ENCODE peak calls at places on chromosomes 12 and 14, in four cellular contexts. One of them, this sample, is unnamed.

GRCh38 chr12:111482464-111482863 is 76.7 kb downstream of the SH2B3 start:
- DNase-seq in fibroblast of pulmonary artery: no peak
- DNase-seq in psoas muscle: no peak
- DNase-seq in neural progenitor cell: no peak
- DNase-seq in this sample: no peak

GRCh38 chr14:100900837-100901390 is 2.6 kb downstream of the RTL1 start:
- DNase-seq in fibroblast of pulmonary artery: peak; percentile 8
- DNase-seq in psoas muscle: no peak
- DNase-seq in neural progenitor cell: peak; percentile 87
- DNase-seq in this sample: no peak

GRCh38 chr14:100610511-100611217 is 23.4 kb upstream of the BEGAIN start:
- DNase-seq in fibroblast of pulmonary artery: no peak
- DNase-seq in psoas muscle: no peak
- DNase-seq in neural progenitor cell: no peak
- DNase-seq in this sample: peak; percentile 29

GRCh38 chr14:42523656-42524055 is 917.0 kb downstream of the LRFN5 start:
- DNase-seq in fibroblast of pulmonary artery: no peak
- DNase-seq in psoas muscle: no peak
- DNase-seq in neural progenitor cell: no peak
- DNase-seq in this sample: no peak

GRCh38 chr14:67918838-67919237 is 99.3 kb downstream of the RAD51B start:
- DNase-seq in fibroblast of pulmonary artery: no peak
- DNase-seq in psoas muscle: no peak
- DNase-seq in neural progenitor cell: no peak
- DNase-seq in this sample: no peak

GRCh38 chr12:120984351-120984898 is 6.1 kb downstream of the HNF1A start:
- DNase-seq in fibroblast of pulmonary artery: no peak
- DNase-seq in psoas muscle: no peak
- DNase-seq in neural progenitor cell: no peak
- DNase-seq in this sample: no peak

GRCh38 chr12:24919346-24920001 is 29.4 kb downstream of the BCAT1 start:
- DNase-seq in fibroblast of pulmonary artery: no peak
- DNase-seq in psoas muscle: no peak
- DNase-seq in neural progenitor cell: no peak
- DNase-seq in this sample: no peak

GRCh38 chr12:50845021-50845647 is 2.4 kb downstream of the TMPRSS12 start:
- DNase-seq in fibroblast of pulmonary artery: no peak
- DNase-seq in psoas muscle: no peak
- DNase-seq in neural progenitor cell: no peak
- DNase-seq in this sample: peak; percentile 39

GRCh38 chr12:54750-55535 is 11.6 kb upstream of the IQSEC3 start:
- DNase-seq in fibroblast of pulmonary artery: no peak
- DNase-seq in psoas muscle: no peak
- DNase-seq in neural progenitor cell: no peak
- DNase-seq in this sample: no peak

GRCh38 chr12:69688496-69689427 is 10.3 kb downstream of the BEST3 start:
- DNase-seq in fibroblast of pulmonary artery: peak; percentile 90
- DNase-seq in psoas muscle: peak; percentile 94
- DNase-seq in neural progenitor cell: peak; percentile 68
- DNase-seq in this sample: peak; percentile 94

GRCh38 chr12:45660330-45660729 is 69.2 kb upstream of the ARID2 start:
- DNase-seq in fibroblast of pulmonary artery: peak; percentile 77
- DNase-seq in psoas muscle: no peak
- DNase-seq in neural progenitor cell: no peak
- DNase-seq in this sample: peak; percentile 87

GRCh38 chr14:22887260-22887989 is 4.4 kb downstream of the REM2 start:
- DNase-seq in fibroblast of pulmonary artery: peak; percentile 89
- DNase-seq in psoas muscle: no peak
- DNase-seq in neural progenitor cell: peak; percentile 89
- DNase-seq in this sample: peak; percentile 91

GRCh38 chr14:101457177-101457935 is 103.9 kb upstream of the DIO3 start:
- DNase-seq in fibroblast of pulmonary artery: no peak
- DNase-seq in psoas muscle: no peak
- DNase-seq in neural progenitor cell: peak; percentile 72
- DNase-seq in this sample: no peak

GRCh38 chr12:66514581-66514980 is 164.3 kb downstream of the GRIP1 start:
- DNase-seq in fibroblast of pulmonary artery: peak; percentile 32
- DNase-seq in psoas muscle: no peak
- DNase-seq in neural progenitor cell: no peak
- DNase-seq in this sample: peak; percentile 81

GRCh38 chr14:99551034-99551922 is 52.7 kb downstream of the CCDC85C start:
- DNase-seq in fibroblast of pulmonary artery: no peak
- DNase-seq in psoas muscle: no peak
- DNase-seq in neural progenitor cell: no peak
- DNase-seq in this sample: no peak

GRCh38 chr14:95770777-95771176 is 56.9 kb upstream of the TCL1A start:
- DNase-seq in fibroblast of pulmonary artery: no peak
- DNase-seq in psoas muscle: no peak
- DNase-seq in neural progenitor cell: no peak
- DNase-seq in this sample: no peak

GRCh38 chr12:10136637-10137205 is 6.7 kb upstream of the CLEC7A start:
- DNase-seq in fibroblast of pulmonary artery: no peak
- DNase-seq in psoas muscle: no peak
- DNase-seq in neural progenitor cell: no peak
- DNase-seq in this sample: no peak

GRCh38 chr14:100653409-100653808 is 66.2 kb upstream of the BEGAIN start:
- DNase-seq in fibroblast of pulmonary artery: no peak
- DNase-seq in psoas muscle: no peak
- DNase-seq in neural progenitor cell: peak; percentile 40
- DNase-seq in this sample: no peak

GRCh38 chr12:93116632-93117031 is 187.5 kb upstream of the EEA1 start:
- DNase-seq in fibroblast of pulmonary artery: no peak
- DNase-seq in psoas muscle: no peak
- DNase-seq in neural progenitor cell: no peak
- DNase-seq in this sample: no peak

GRCh38 chr14:89388853-89389252 is 28.2 kb downstream of the FOXN3 start:
- DNase-seq in fibroblast of pulmonary artery: peak; percentile 48
- DNase-seq in psoas muscle: no peak
- DNase-seq in neural progenitor cell: peak; percentile 30
- DNase-seq in this sample: no peak

GRCh38 chr12:47360771-47361388 is 281.1 kb upstream of the AMIGO2 start:
- DNase-seq in fibroblast of pulmonary artery: peak; percentile 31
- DNase-seq in psoas muscle: no peak
- DNase-seq in neural progenitor cell: no peak
- DNase-seq in this sample: no peak

GRCh38 chr12:54131641-54132280 is 57.0 kb downstream of the SMUG1 start:
- DNase-seq in fibroblast of pulmonary artery: no peak
- DNase-seq in psoas muscle: no peak
- DNase-seq in neural progenitor cell: no peak
- DNase-seq in this sample: no peak

DNA sequence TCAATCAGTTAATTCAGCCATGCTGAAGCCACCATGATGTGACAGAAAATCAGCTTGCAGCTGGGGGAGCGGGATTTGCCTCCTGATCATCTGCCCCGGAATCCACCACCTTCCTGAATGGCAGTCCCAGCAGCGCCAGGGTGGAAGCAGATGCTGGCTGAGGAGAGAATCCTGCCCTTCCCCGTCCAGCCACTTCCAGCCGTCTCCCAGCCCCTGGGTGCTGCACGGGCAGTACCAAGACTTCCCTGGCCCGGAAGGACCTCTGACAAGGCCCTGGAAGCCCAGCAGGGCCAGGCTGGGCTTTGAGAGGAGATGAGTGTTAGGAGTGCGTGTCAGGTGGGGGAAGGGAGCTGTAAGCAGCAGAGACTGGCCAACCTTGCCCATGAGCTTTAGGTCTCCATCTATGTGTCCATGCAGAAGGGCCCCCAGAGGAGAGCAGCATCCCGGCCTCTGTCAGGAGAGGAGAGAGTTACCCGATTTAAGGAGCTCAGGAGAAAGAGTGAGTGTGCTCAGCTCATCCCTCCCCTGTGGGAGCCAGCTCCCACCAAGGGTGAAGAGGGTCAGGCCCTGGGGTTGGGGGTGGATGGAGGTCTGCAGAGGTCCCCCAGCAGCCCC is 69.3 kb downstream of the EID3 start:
- DNase-seq in fibroblast of pulmonary artery: no peak
- DNase-seq in psoas muscle: no peak
- DNase-seq in neural progenitor cell: no peak
- DNase-seq in this sample: no peak
- H3K4me3 ChIP-seq in fibroblast of pulmonary artery: no peak overlapping the region
- H3K4me3 ChIP-seq in psoas muscle: no peak overlapping the region
- H3K4me3 ChIP-seq in neural progenitor cell: no peak overlapping the region
- H3K4me3 ChIP-seq in this sample: no peak overlapping the region

GRCh38 chr14:71320734-71321555 is 413.7 kb downstream of the PCNX1 start:
- DNase-seq in fibroblast of pulmonary artery: peak; percentile 67
- DNase-seq in psoas muscle: peak; percentile 72
- DNase-seq in neural progenitor cell: peak; percentile 87
- DNase-seq in this sample: peak; percentile 17

GRCh38 chr14:71320107-71320733 is 413.0 kb downstream of the PCNX1 start:
- DNase-seq in fibroblast of pulmonary artery: peak; percentile 99
- DNase-seq in psoas muscle: peak; percentile 98
- DNase-seq in neural progenitor cell: peak; percentile 99
- DNase-seq in this sample: peak; percentile 90

GRCh38 chr14:71324767-71325272 is 417.6 kb downstream of the PCNX1 start:
- DNase-seq in fibroblast of pulmonary artery: peak; percentile 72
- DNase-seq in psoas muscle: no peak
- DNase-seq in neural progenitor cell: peak; percentile 20
- DNase-seq in this sample: peak; percentile 80

GRCh38 chr14:71321556-71322315 is 414.5 kb downstream of the PCNX1 start:
- DNase-seq in fibroblast of pulmonary artery: peak; percentile 79
- DNase-seq in psoas muscle: no peak
- DNase-seq in neural progenitor cell: peak; percentile 69
- DNase-seq in this sample: peak; percentile 92

GRCh38 chr14:71322660-71323250 is 415.5 kb downstream of the PCNX1 start:
- DNase-seq in fibroblast of pulmonary artery: peak; percentile 79
- DNase-seq in psoas muscle: no peak
- DNase-seq in neural progenitor cell: peak; percentile 15
- DNase-seq in this sample: peak; percentile 63
- TF ChIP-seq CTCF in fibroblast of pulmonary artery: peak; percentile 73
- TF ChIP-seq CTCF in psoas muscle: peak; percentile 25
- TF ChIP-seq CTCF in neural progenitor cell: peak; percentile 11
- TF ChIP-seq CTCF in this sample: peak; percentile 54

GRCh38 chr12:123268850-123269249 is 2.8 kb downstream of the CDK2AP1 start:
- DNase-seq in fibroblast of pulmonary artery: no peak
- DNase-seq in psoas muscle: no peak
- DNase-seq in neural progenitor cell: no peak
- DNase-seq in this sample: no peak
- H3K4me3 ChIP-seq in fibroblast of pulmonary artery: peak overlapping the region; percentile 80
- H3K4me3 ChIP-seq in psoas muscle: peak overlapping the region; percentile 62
- H3K4me3 ChIP-seq in neural progenitor cell: peak overlapping the region; percentile 88
- H3K4me3 ChIP-seq in this sample: no peak overlapping the region

DNA sequence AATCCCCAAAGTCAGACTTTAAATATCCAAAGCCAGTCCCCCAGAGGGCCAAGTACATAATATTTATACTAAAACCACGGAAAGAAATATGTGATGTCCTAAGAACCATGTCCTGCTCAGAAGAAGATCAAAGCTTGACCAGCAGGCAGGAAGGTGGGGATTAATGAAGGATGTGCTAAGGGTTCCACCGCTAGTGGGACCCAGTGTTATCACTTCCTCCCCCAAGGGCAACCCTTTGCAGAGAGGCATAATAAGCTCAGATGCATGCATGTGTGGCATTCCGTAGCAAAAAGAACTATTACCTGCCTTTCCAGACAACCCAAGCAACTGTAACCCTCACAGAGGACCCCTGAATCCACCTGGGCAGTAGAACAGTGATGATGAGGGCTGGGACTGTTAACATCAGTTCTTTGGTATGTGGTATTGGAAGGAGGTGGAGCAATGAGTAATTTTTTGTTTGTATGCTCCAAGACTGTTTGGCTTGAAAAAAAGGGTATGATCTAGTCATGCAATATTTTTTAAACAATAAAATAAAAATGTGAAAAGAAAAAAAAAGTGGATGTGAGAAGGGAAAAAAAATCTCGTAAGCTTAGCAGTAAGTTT is 71.7 kb upstream of the ETV6 start:
- DNase-seq in fibroblast of pulmonary artery: no peak
- DNase-seq in psoas muscle: no peak
- DNase-seq in neural progenitor cell: no peak
- DNase-seq in this sample: peak; percentile 83
- TF ChIP-seq CTCF in fibroblast of pulmonary artery: no peak
- TF ChIP-seq CTCF in psoas muscle: no peak
- TF ChIP-seq CTCF in neural progenitor cell: no peak
- TF ChIP-seq CTCF in this sample: no peak

DNA sequence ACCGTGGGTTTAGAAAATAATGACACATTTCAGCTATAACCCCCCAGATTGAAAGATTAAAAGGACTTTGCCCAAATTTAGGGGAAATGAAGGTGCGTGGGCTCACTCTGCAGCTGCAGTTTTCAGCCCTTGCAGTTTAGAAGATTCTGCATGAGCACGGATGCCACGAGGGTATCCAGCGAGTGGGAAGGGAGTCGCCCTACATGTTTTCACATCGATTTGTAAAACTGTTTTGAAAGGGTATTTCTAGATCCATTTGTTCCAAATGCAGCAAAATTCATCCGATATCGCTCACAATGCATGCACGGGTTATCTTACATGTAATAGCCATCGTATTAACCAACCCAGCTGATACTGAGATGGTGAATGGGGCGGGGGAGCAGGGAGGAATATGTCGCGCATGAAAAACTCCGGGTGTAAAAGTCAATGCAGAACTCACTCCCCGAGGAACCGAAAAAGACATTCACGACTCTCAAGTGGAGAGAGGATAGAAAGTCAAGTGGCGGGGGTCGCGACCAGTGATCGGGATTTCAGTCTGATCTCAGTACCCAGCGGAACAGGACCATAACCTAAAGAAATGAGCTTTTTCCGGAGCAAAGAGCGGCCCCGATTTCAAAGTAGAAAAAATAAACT is 4.9 kb upstream of the CCND2 start:
- DNase-seq in fibroblast of pulmonary artery: no peak
- DNase-seq in psoas muscle: no peak
- DNase-seq in neural progenitor cell: peak; percentile 31
- DNase-seq in this sample: peak; percentile 12
- H3K4me3 ChIP-seq in fibroblast of pulmonary artery: peak overlapping the region; percentile 52
- H3K4me3 ChIP-seq in psoas muscle: peak overlapping the region; percentile 69
- H3K4me3 ChIP-seq in neural progenitor cell: peak overlapping the region; percentile 82
- H3K4me3 ChIP-seq in this sample: peak overlapping the region; percentile 36

GRCh38 chr14:36207500-36207899 is 31.0 kb upstream of the PTCSC3 start:
- DNase-seq in fibroblast of pulmonary artery: peak; percentile 13
- DNase-seq in psoas muscle: no peak
- DNase-seq in neural progenitor cell: peak; percentile 23
- DNase-seq in this sample: peak; percentile 18
- TF ChIP-seq CTCF in fibroblast of pulmonary artery: peak; percentile 26
- TF ChIP-seq CTCF in psoas muscle: peak; percentile 25
- TF ChIP-seq CTCF in neural progenitor cell: peak; percentile 71
- TF ChIP-seq CTCF in this sample: peak; percentile 26

GRCh38 chr12:82686223-82687019 is at the start of gene TMTC2:
- DNase-seq in fibroblast of pulmonary artery: peak; percentile 89
- DNase-seq in psoas muscle: peak; percentile 93
- DNase-seq in neural progenitor cell: peak; percentile 93
- DNase-seq in this sample: peak; percentile 87

GRCh38 chr12:82685721-82686222 is 934 bp upstream of the TMTC2 start:
- DNase-seq in fibroblast of pulmonary artery: peak; percentile 96
- DNase-seq in psoas muscle: peak; percentile 95
- DNase-seq in neural progenitor cell: peak; percentile 97
- DNase-seq in this sample: peak; percentile 90

GRCh38 chr12:82687020-82687951 is 580 bp downstream of the TMTC2 start:
- DNase-seq in fibroblast of pulmonary artery: peak; percentile 21
- DNase-seq in psoas muscle: peak; percentile 52
- DNase-seq in neural progenitor cell: peak; percentile 72
- DNase-seq in this sample: peak; percentile 60

GRCh38 chr12:82682851-82683261 is 3.9 kb upstream of the TMTC2 start:
- DNase-seq in fibroblast of pulmonary artery: no peak
- DNase-seq in psoas muscle: no peak
- DNase-seq in neural progenitor cell: no peak
- DNase-seq in this sample: peak; percentile 47

GRCh38 chr12:82682326-82682725 is 4.4 kb upstream of the TMTC2 start:
- DNase-seq in fibroblast of pulmonary artery: no peak
- DNase-seq in psoas muscle: no peak
- DNase-seq in neural progenitor cell: peak; percentile 33
- DNase-seq in this sample: no peak
- H3K4me3 ChIP-seq in fibroblast of pulmonary artery: no peak overlapping the region
- H3K4me3 ChIP-seq in psoas muscle: no peak overlapping the region
- H3K4me3 ChIP-seq in neural progenitor cell: no peak overlapping the region
- H3K4me3 ChIP-seq in this sample: no peak overlapping the region

This sample was measured in bronchial epithelial cell.